ENCODE peak calls at places on chromosome 16, in five cellular contexts. One of them, this sample, is unnamed.

GRCh38 chr16:85401370-85401916 is 211.7 kb upstream of the GSE1 start:
- DNase-seq in T follicular helper cell: no peak
- DNase-seq in globus pallidus: no peak
- DNase-seq in Kasumi-1: no peak
- DNase-seq in AG09309: no peak
- DNase-seq in this sample: no peak

GRCh38 chr16:23712976-23713375 is at the start of gene ERN2:
- DNase-seq in T follicular helper cell: no peak
- DNase-seq in globus pallidus: no peak
- DNase-seq in Kasumi-1: no peak
- DNase-seq in AG09309: no peak
- DNase-seq in this sample: no peak

GRCh38 chr16:54568897-54569807 is 282.6 kb upstream of the IRX3 start:
- DNase-seq in T follicular helper cell: no peak
- DNase-seq in globus pallidus: no peak
- DNase-seq in Kasumi-1: no peak
- DNase-seq in AG09309: no peak
- DNase-seq in this sample: no peak

GRCh38 chr16:63663155-63663554 is 1458.7 kb downstream of the CDH11 start:
- DNase-seq in T follicular helper cell: no peak
- DNase-seq in globus pallidus: no peak
- DNase-seq in Kasumi-1: no peak
- DNase-seq in AG09309: no peak
- DNase-seq in this sample: no peak

GRCh38 chr16:14452066-14452465 is 178.0 kb downstream of the PARN start:
- DNase-seq in T follicular helper cell: no peak
- DNase-seq in globus pallidus: no peak
- DNase-seq in Kasumi-1: no peak
- DNase-seq in AG09309: no peak
- DNase-seq in this sample: no peak

GRCh38 chr16:2915196-2915929 is 3.6 kb downstream of the FLYWCH1 start:
- DNase-seq in T follicular helper cell: no peak
- DNase-seq in globus pallidus: no peak
- DNase-seq in Kasumi-1: no peak
- DNase-seq in AG09309: no peak
- DNase-seq in this sample: no peak

GRCh38 chr16:57979006-57979585 is 8.2 kb upstream of the CNGB1 start:
- DNase-seq in T follicular helper cell: no peak
- DNase-seq in globus pallidus: no peak
- DNase-seq in Kasumi-1: no peak
- DNase-seq in AG09309: no peak
- DNase-seq in this sample: no peak

GRCh38 chr16:57115148-57115503 is 22.7 kb downstream of the CPNE2 start:
- DNase-seq in T follicular helper cell: no peak
- DNase-seq in globus pallidus: no peak
- DNase-seq in Kasumi-1: no peak
- DNase-seq in AG09309: no peak
- DNase-seq in this sample: no peak

GRCh38 chr16:9114842-9115241 is 23.4 kb downstream of the HAPSTR1 start:
- DNase-seq in T follicular helper cell: no peak
- DNase-seq in globus pallidus: no peak
- DNase-seq in Kasumi-1: no peak
- DNase-seq in AG09309: no peak
- DNase-seq in this sample: no peak

GRCh38 chr16:63361032-63361624 is 1324.9 kb upstream of the CDH8 start:
- DNase-seq in T follicular helper cell: no peak
- DNase-seq in globus pallidus: peak; percentile 13
- DNase-seq in Kasumi-1: peak; percentile 56
- DNase-seq in AG09309: no peak
- DNase-seq in this sample: peak; percentile 56

GRCh38 chr16:31487076-31487719 is 4.3 kb downstream of the SLC5A2 start:
- DNase-seq in T follicular helper cell: no peak
- DNase-seq in globus pallidus: no peak
- DNase-seq in Kasumi-1: no peak
- DNase-seq in AG09309: no peak
- DNase-seq in this sample: no peak

GRCh38 chr16:8848939-8849391 is 19.8 kb downstream of the CARHSP1 start:
- DNase-seq in T follicular helper cell: no peak
- DNase-seq in globus pallidus: no peak
- DNase-seq in Kasumi-1: no peak
- DNase-seq in AG09309: no peak
- DNase-seq in this sample: no peak

GRCh38 chr16:4606354-4606753 is 8.3 kb downstream of the UBALD1 start:
- DNase-seq in T follicular helper cell: no peak
- DNase-seq in globus pallidus: no peak
- DNase-seq in Kasumi-1: no peak
- DNase-seq in AG09309: no peak
- DNase-seq in this sample: no peak

GRCh38 chr16:85690469-85691064 is 1.8 kb upstream of the GINS2 start:
- DNase-seq in T follicular helper cell: no peak
- DNase-seq in globus pallidus: no peak
- DNase-seq in Kasumi-1: no peak
- DNase-seq in AG09309: no peak
- DNase-seq in this sample: no peak

GRCh38 chr16:23960081-23960499 is 124.3 kb downstream of the PRKCB start:
- DNase-seq in T follicular helper cell: no peak
- DNase-seq in globus pallidus: no peak
- DNase-seq in Kasumi-1: no peak
- DNase-seq in AG09309: no peak
- DNase-seq in this sample: no peak

GRCh38 chr16:4486126-4486893 is 10.1 kb downstream of the HMOX2 start:
- DNase-seq in T follicular helper cell: no peak
- DNase-seq in globus pallidus: no peak
- DNase-seq in Kasumi-1: no peak
- DNase-seq in AG09309: no peak
- DNase-seq in this sample: no peak

GRCh38 chr16:57235128-57236092 is 9.6 kb upstream of the ARL2BP start:
- DNase-seq in T follicular helper cell: no peak
- DNase-seq in globus pallidus: no peak
- DNase-seq in Kasumi-1: peak; percentile 26
- DNase-seq in AG09309: no peak
- DNase-seq in this sample: no peak

GRCh38 chr16:84266451-84266850 is 26.6 kb upstream of the KCNG4 start:
- DNase-seq in T follicular helper cell: no peak
- DNase-seq in globus pallidus: peak; percentile 76
- DNase-seq in Kasumi-1: no peak
- DNase-seq in AG09309: no peak
- DNase-seq in this sample: peak; percentile 73

GRCh38 chr16:85927326-85927725 is 28.4 kb downstream of the IRF8 start:
- DNase-seq in T follicular helper cell: no peak
- DNase-seq in globus pallidus: no peak
- DNase-seq in Kasumi-1: peak; percentile 45
- DNase-seq in AG09309: no peak
- DNase-seq in this sample: no peak

GRCh38 chr16:77767211-77767610 is 21.2 kb upstream of the VAT1L start:
- DNase-seq in T follicular helper cell: no peak
- DNase-seq in globus pallidus: no peak
- DNase-seq in Kasumi-1: no peak
- DNase-seq in AG09309: no peak
- DNase-seq in this sample: no peak

GRCh38 chr16:54286330-54287017 is at the start of gene IRX3:
- DNase-seq in T follicular helper cell: no peak
- DNase-seq in globus pallidus: peak; percentile 35
- DNase-seq in Kasumi-1: peak; percentile 88
- DNase-seq in AG09309: peak; percentile 70
- DNase-seq in this sample: peak; percentile 57

GRCh38 chr16:5054876-5055865 is 10.6 kb downstream of the C16orf89 start:
- DNase-seq in T follicular helper cell: no peak
- DNase-seq in globus pallidus: no peak
- DNase-seq in Kasumi-1: no peak
- DNase-seq in AG09309: no peak
- DNase-seq in this sample: no peak

GRCh38 chr16:27402964-27403600 is 1.1 kb downstream of the IL21R start:
- DNase-seq in T follicular helper cell: no peak
- DNase-seq in globus pallidus: no peak
- DNase-seq in Kasumi-1: no peak
- DNase-seq in AG09309: no peak
- DNase-seq in this sample: no peak

GRCh38 chr16:23858496-23859062 is 22.8 kb downstream of the PRKCB start:
- DNase-seq in T follicular helper cell: no peak
- DNase-seq in globus pallidus: no peak
- DNase-seq in Kasumi-1: peak; percentile 50
- DNase-seq in AG09309: no peak
- DNase-seq in this sample: no peak

GRCh38 chr16:49484454-49484853 is 110.8 kb downstream of the C16orf78 start:
- DNase-seq in T follicular helper cell: no peak
- DNase-seq in globus pallidus: peak; percentile 38
- DNase-seq in Kasumi-1: no peak
- DNase-seq in AG09309: no peak
- DNase-seq in this sample: no peak

GRCh38 chr16:77064037-77064436 is 127.0 kb upstream of the MON1B start:
- DNase-seq in T follicular helper cell: no peak
- DNase-seq in globus pallidus: no peak
- DNase-seq in Kasumi-1: no peak
- DNase-seq in AG09309: no peak
- DNase-seq in this sample: no peak

GRCh38 chr16:10647264-10647720 is 47.4 kb downstream of the TEKT5 start:
- DNase-seq in T follicular helper cell: no peak
- DNase-seq in globus pallidus: no peak
- DNase-seq in Kasumi-1: no peak
- DNase-seq in AG09309: no peak
- DNase-seq in this sample: no peak

GRCh38 chr16:88686062-88686438 is 257 bp downstream of the SNAI3 start:
- DNase-seq in T follicular helper cell: peak; percentile 40
- DNase-seq in globus pallidus: no peak
- DNase-seq in Kasumi-1: no peak
- DNase-seq in AG09309: no peak
- DNase-seq in this sample: no peak

GRCh38 chr16:29012913-29013641 is 28.2 kb downstream of the LAT start:
- DNase-seq in T follicular helper cell: no peak
- DNase-seq in globus pallidus: no peak
- DNase-seq in Kasumi-1: no peak
- DNase-seq in AG09309: no peak
- DNase-seq in this sample: no peak

GRCh38 chr16:87864331-87864989 is 4.8 kb downstream of the SLC7A5 start:
- DNase-seq in T follicular helper cell: no peak
- DNase-seq in globus pallidus: no peak
- DNase-seq in Kasumi-1: no peak
- DNase-seq in AG09309: no peak
- DNase-seq in this sample: no peak

GRCh38 chr16:19384656-19385055 is 33.0 kb upstream of the TMC5 start:
- DNase-seq in T follicular helper cell: no peak
- DNase-seq in globus pallidus: no peak
- DNase-seq in Kasumi-1: no peak
- DNase-seq in AG09309: no peak
- DNase-seq in this sample: peak; percentile 73

GRCh38 chr16:1014221-1014620 is 32.7 kb downstream of the SOX8 start:
- DNase-seq in T follicular helper cell: no peak
- DNase-seq in globus pallidus: no peak
- DNase-seq in Kasumi-1: no peak
- DNase-seq in AG09309: no peak
- DNase-seq in this sample: no peak

GRCh38 chr16:23416816-23417215 is 36.2 kb downstream of the COG7 start:
- DNase-seq in T follicular helper cell: no peak
- DNase-seq in globus pallidus: no peak
- DNase-seq in Kasumi-1: no peak
- DNase-seq in AG09309: no peak
- DNase-seq in this sample: no peak

GRCh38 chr16:27222499-27223225 is 19.3 kb downstream of the KDM8 start:
- DNase-seq in T follicular helper cell: no peak
- DNase-seq in globus pallidus: no peak
- DNase-seq in Kasumi-1: no peak
- DNase-seq in AG09309: no peak
- DNase-seq in this sample: no peak

GRCh38 chr16:3553138-3553923 is 23.9 kb downstream of the NLRC3 start:
- DNase-seq in T follicular helper cell: no peak
- DNase-seq in globus pallidus: no peak
- DNase-seq in Kasumi-1: no peak
- DNase-seq in AG09309: no peak
- DNase-seq in this sample: peak; percentile 12

GRCh38 chr16:77211880-77212735 is 12.9 kb downstream of the SYCE1L start:
- DNase-seq in T follicular helper cell: peak; percentile 70
- DNase-seq in globus pallidus: no peak
- DNase-seq in Kasumi-1: peak; percentile 37
- DNase-seq in AG09309: no peak
- DNase-seq in this sample: peak; percentile 64

GRCh38 chr16:85470873-85471272 is 142.2 kb upstream of the GSE1 start:
- DNase-seq in T follicular helper cell: no peak
- DNase-seq in globus pallidus: no peak
- DNase-seq in Kasumi-1: no peak
- DNase-seq in AG09309: no peak
- DNase-seq in this sample: no peak

This sample was measured in SW480.